ENCODE peak calls at places on chromosomes 4 and X, in four cellular contexts. W is HepG2, Q is left ventricle myocardium inferior, B is neural progenitor cell. I is an unnamed sample.

GRCh38 chrX:100350704-100351489 is 59.2 kb downstream of the PCDH19 start:
- DNase-seq in B (no peak), W (no peak), Q (no peak), I (no peak)

GRCh38 chr4:165684177-165684870 is 188.7 kb upstream of the TLL1 start:
- DNase-seq in W (no peak), Q (no peak), B (no peak), I (no peak)

GRCh38 chrX:41384041-41384705 is 50.2 kb downstream of the DDX3X start:
- DNase-seq in B (no peak), Q (peak), W (no peak), I (peak)

GRCh38 chrX:40651620-40652223 is 4.4 kb upstream of the CXorf38 start:
- DNase-seq in W (peak), B (peak), Q (peak), I (peak)

GRCh38 chr4:186190456-186191265 is 706 bp upstream of the CYP4V2 start:
- DNase-seq in B (peak), W (no peak), Q (no peak), I (no peak)

GRCh38 chrX:48751343-48751742 is 10.2 kb upstream of the GLOD5 start:
- DNase-seq in B (no peak), Q (no peak), W (no peak), I (no peak)

GRCh38 chr4:39166177-39166576 is 16.2 kb upstream of the WDR19 start:
- DNase-seq in B (no peak), W (no peak), Q (no peak), I (no peak)

GRCh38 chr4:105061136-105061696 is 85.5 kb upstream of the TET2 start:
- DNase-seq in W (peak), B (peak), Q (no peak), I (no peak)

GRCh38 chr4:189502841-189503240 is 437.8 kb upstream of the FRG1 start:
- DNase-seq in B (no peak), Q (no peak), W (no peak), I (no peak)

GRCh38 chr4:85720736-85721135 is 245.8 kb downstream of the ARHGAP24 start:
- DNase-seq in Q (no peak), B (no peak), W (peak), I (no peak)

GRCh38 chr4:164977243-164978164 is at the start of gene TRIM61:
- DNase-seq in Q (peak), W (no peak), B (no peak), I (peak)

GRCh38 chrX:13029831-13030771 is 14.3 kb downstream of the FAM9C start:
- DNase-seq in Q (no peak), B (peak), W (peak), I (no peak)

GRCh38 chr4:180840142-180840541 is 1403.1 kb upstream of the TENM3 start:
- DNase-seq in Q (no peak), B (peak), W (no peak), I (no peak)

GRCh38 chr4:31803511-31804195 is 1083.5 kb downstream of the PCDH7 start:
- DNase-seq in W (no peak), B (no peak), Q (no peak), I (no peak)

GRCh38 chr4:68594678-68595077 is 18.6 kb upstream of the UGT2B17 start:
- DNase-seq in W (no peak), B (no peak), Q (no peak), I (no peak)
- TF ChIP-seq CTCF in W (no peak), B (no peak), Q (no peak), I (no peak)

DNA sequence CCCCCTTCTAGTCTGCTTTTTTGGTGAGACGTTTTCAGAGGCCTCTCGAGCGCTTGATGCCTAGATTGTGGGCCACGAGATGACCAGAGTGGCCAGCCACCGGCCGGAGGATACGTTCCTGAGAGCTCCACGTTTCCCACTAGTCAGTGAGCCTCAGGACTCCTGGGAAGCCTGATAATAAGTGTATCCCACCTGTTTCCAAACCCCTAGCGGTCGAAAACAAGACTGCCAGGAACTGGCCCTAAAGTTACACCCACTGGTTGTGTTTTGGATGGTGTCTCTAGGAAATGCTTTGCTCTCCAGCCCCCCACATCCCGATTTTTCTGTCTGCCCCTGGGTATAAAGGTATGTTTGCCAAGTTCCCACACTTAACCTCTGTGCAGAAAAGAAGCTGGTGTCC is 4.6 kb upstream of the RS1 start:
- DNase-seq in Q (no peak), B (peak), W (peak), I (no peak)
- TF ChIP-seq CTCF in Q (peak), B (peak), W (peak), I (no peak)

GRCh38 chrX:102835504-102836146 is 101.4 kb upstream of the RAB40AL start:
- DNase-seq in W (peak), Q (no peak), B (peak), I (no peak)
- TF ChIP-seq CTCF in W (peak), Q (peak), B (peak), I (peak)

GRCh38 chr4:168999836-169000235 is 10.2 kb downstream of the CBR4 start:
- DNase-seq in Q (no peak), B (no peak), W (no peak), I (no peak)

GRCh38 chr4:168993724-168994510 is 16.1 kb downstream of the CBR4 start:
- DNase-seq in Q (no peak), W (no peak), B (no peak), I (no peak)

GRCh38 chr4:168998596-168998995 is 11.5 kb downstream of the CBR4 start:
- DNase-seq in W (no peak), Q (no peak), B (no peak), I (no peak)

GRCh38 chr4:168994961-168995360 is 15.1 kb downstream of the CBR4 start:
- DNase-seq in B (no peak), W (no peak), Q (no peak), I (no peak)

GRCh38 chr4:168995537-168996295 is 14.3 kb downstream of the CBR4 start:
- DNase-seq in Q (no peak), W (no peak), B (peak), I (no peak)
- TF ChIP-seq CTCF in Q (peak), W (peak), B (peak), I (peak)

I was measured in right lobe of liver.